ENCODE peak calls at places on chromosomes 12 and 14, in four cellular contexts. J, G, D and K are unnamed samples.
A peak's percentile ranks its signal among the peaks of the same experiment; 100 is the strongest.

GRCh38 chr12:101040936-101041335 is 169.1 kb downstream of the SLC5A8 start:
- DNase-seq in J (no peak), G (no peak), D (no peak), K (no peak)

GRCh38 chr12:120358412-120359158 is 10.4 kb downstream of the MSI1 start:
- DNase-seq in J (no peak), G (no peak), D (no peak), K (no peak)

GRCh38 chr12:116204785-116205184 is 72.7 kb downstream of the MED13L start:
- DNase-seq in J (no peak), G (no peak), D (no peak), K (no peak)

GRCh38 chr14:99758121-99758871 is 34.9 kb upstream of the EML1 start:
- DNase-seq in J (no peak), G (no peak), D (no peak), K (peak; percentile 53)

GRCh38 chr14:63478437-63478852 is 64.7 kb downstream of the PPP2R5E start:
- DNase-seq in J (no peak), G (no peak), D (no peak), K (no peak)

GRCh38 chr12:22100952-22101748 is 55.1 kb downstream of the CMAS start:
- DNase-seq in J (no peak), G (peak; percentile 40), D (peak; percentile 40), K (no peak)

GRCh38 chr12:50525422-50525821 is 20.6 kb downstream of the DIP2B start:
- DNase-seq in J (no peak), G (no peak), D (no peak), K (no peak)

GRCh38 chr14:70069186-70069585 is 119.6 kb downstream of the SLC8A3 start:
- DNase-seq in J (no peak), G (no peak), D (peak; percentile 50), K (no peak)

GRCh38 chr12:49588761-49589516 is 16.5 kb downstream of the FAM186B start:
- DNase-seq in J (no peak), G (no peak), D (no peak), K (no peak)

GRCh38 chr14:95046711-95047681 is 110.3 kb downstream of the DICER1 start:
- DNase-seq in J (no peak), G (no peak), D (no peak), K (no peak)

GRCh38 chr14:74504412-74504811 is 10.8 kb downstream of the ISCA2 start:
- DNase-seq in J (no peak), G (no peak), D (no peak), K (no peak)

GRCh38 chr14:56342419-56342901 is 224.2 kb downstream of the PELI2 start:
- DNase-seq in J (no peak), G (no peak), D (no peak), K (no peak)

GRCh38 chr12:20477691-20478090 is 109.4 kb downstream of the PDE3A start:
- DNase-seq in J (no peak), G (no peak), D (no peak), K (no peak)

GRCh38 chr14:91839754-91840153 is 27.6 kb downstream of the TC2N start:
- DNase-seq in J (no peak), G (no peak), D (no peak), K (no peak)

GRCh38 chr12:16345105-16345504 is 2.3 kb upstream of the MGST1 start:
- DNase-seq in J (no peak), G (no peak), D (no peak), K (no peak)

GRCh38 chr12:16347391-16348298 is at the start of gene MGST1:
- DNase-seq in J (peak; percentile 73), G (peak; percentile 75), D (peak; percentile 77), K (peak; percentile 88)

GRCh38 chr12:16346931-16347330 is 514 bp upstream of the MGST1 start:
- DNase-seq in J (no peak), G (no peak), D (peak; percentile 62), K (peak; percentile 38)

GRCh38 chr12:16348435-16349131 is 1.1 kb downstream of the MGST1 start:
- DNase-seq in J (no peak), G (peak; percentile 4), D (no peak), K (peak; percentile 39)

GRCh38 chr12:16344269-16344668 is 3.2 kb upstream of the MGST1 start:
- DNase-seq in J (no peak), G (no peak), D (peak; percentile 41), K (no peak)
- TF ChIP-seq RNF2 in J (no peak), G (no peak), D (no peak), K (no peak)

DNA sequence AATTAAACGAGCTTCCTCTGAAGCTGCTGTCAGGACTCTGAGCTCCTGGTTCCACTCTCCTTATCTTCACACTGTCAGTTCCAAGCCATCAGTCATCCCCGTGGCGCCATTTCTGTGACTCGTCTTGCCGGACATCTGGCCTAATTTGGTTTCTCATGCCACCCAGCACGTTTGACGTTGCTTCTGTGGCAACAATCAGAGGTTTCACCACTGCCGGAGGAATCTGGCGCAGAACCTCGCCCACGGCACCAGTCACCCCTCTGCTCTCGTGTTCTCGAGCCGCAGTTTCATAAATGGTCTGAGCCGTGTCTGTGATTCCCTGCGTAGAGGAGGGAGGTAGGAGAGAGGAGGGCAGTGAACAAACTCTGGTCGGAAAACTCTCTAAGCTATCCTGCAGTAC is 29.7 kb downstream of the BDKRB1 start:
- DNase-seq in J (no peak), G (peak; percentile 20), D (no peak), K (no peak)
- TF ChIP-seq RNF2 in J (no peak), G (no peak), D (no peak), K (no peak)

GRCh38 chr14:96165493-96166474 is 38.9 kb upstream of the BDKRB2 start:
- DNase-seq in J (no peak), G (no peak), D (no peak), K (no peak)
- TF ChIP-seq RNF2 in J (no peak), G (no peak), D (no peak), K (no peak)

DNA sequence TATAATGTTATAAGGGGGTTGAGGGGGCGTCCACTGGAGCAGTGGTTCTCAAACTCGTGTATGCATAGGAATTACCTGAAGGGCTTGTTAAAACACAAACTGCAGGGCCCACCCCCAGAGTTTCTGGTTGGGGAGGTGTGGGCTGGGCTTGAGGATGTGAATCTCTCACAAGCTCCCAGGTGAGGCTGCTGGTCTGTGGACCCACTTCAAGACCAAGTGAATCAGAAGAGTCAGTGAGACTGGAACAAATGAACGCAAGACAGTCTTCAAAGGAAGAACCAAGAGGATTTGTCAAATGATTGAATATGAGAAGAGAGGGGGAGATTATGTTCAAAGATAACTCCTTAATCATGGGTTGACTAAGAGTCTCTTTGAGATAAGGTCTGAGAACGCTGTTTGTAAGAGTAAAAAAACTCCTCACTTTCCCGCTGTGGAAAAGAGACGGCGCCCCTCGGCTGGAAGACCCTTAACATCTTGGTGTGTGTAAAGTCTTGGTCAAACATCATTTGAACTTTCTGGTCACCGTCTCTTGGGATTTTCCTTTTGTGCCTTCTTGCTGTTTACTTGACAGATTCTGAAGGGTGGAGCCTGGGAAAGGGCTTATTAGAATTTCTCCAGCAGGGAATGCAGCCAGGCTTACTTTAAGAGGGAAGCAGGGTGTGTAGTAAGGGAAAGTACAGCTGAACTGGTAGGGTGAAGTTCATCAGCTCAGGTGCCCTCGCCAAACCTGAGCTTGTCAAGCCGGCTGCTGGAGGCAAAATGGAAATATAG is 5.3 kb upstream of the FOXN3 start:
- DNase-seq in J (no peak), G (no peak), D (no peak), K (no peak)
- TF ChIP-seq RNF2 in J (no peak), G (no peak), D (no peak), K (no peak)

GRCh38 chr14:66745078-66745477 is 237.1 kb downstream of the GPHN start:
- DNase-seq in J (no peak), G (no peak), D (no peak), K (no peak)

GRCh38 chr14:66752109-66752508 is 244.2 kb downstream of the GPHN start:
- DNase-seq in J (no peak), G (no peak), D (no peak), K (no peak)

GRCh38 chr14:66746316-66747006 is 238.5 kb downstream of the GPHN start:
- DNase-seq in J (no peak), G (peak; percentile 31), D (peak; percentile 12), K (peak; percentile 14)
- TF ChIP-seq RNF2 in J (no peak), G (no peak), D (no peak), K (no peak)

DNA sequence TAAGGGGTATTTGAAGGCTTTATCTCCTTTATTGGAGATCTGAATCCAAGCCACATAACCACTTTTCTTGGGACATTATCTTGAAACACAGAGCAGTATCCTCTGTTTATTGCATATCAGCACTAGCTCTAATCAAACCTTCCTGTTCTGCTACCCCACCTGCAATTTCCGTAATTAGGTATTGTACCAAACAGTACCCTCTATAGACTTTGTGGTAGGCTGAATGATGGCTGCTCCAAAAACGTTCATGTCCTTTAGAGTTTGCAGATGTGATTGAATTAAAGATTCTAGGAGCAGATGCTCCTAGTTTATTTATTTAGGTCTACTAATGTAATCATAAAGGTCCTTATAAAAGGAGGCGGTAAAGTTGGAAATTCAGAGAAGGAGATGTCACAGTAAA is 573.0 kb upstream of the ATXN7L3B start:
- DNase-seq in J (no peak), G (no peak), D (no peak), K (no peak)
- TF ChIP-seq RNF2 in J (no peak), G (no peak), D (no peak), K (no peak)